ENCODE peak calls at places on chromosomes 3 and 15, in eight cellular contexts. A is stimulated activated naive CD4-positive, alpha-beta T cell; K is dorsolateral prefrontal cortex; W is ovary; P is neural crest cell; R is activated T-cell treated with anti-CD3 and anti-CD28 coated beads, Interleukin-2, amount 50 U/mL, for 4 hours; S is globus pallidus; O is Peyer's patch. Q is an unnamed sample.

GRCh38 chr3:120418866-120419490 is 31.8 kb downstream of the FSTL1 start:
- DNase-seq in A (peak), K (no peak), W (no peak), P (no peak), R (no peak), S (peak), O (peak), Q (peak)

GRCh38 chr15:73727330-73728018 is 25.7 kb downstream of the INSYN1 start:
- DNase-seq in A (no peak), K (no peak), W (no peak), P (no peak), R (no peak), S (no peak), O (no peak), Q (no peak)

GRCh38 chr3:189944285-189945145 is 176.2 kb downstream of the P3H2 start:
- DNase-seq in A (no peak), K (no peak), W (no peak), P (no peak), R (no peak), S (no peak), O (no peak), Q (no peak)

GRCh38 chr3:28326458-28326926 is 22.0 kb upstream of the ZCWPW2 start:
- DNase-seq in A (peak), K (no peak), W (no peak), P (no peak), R (peak), S (no peak), O (no peak), Q (no peak)

GRCh38 chr3:30408105-30408557 is 198.3 kb upstream of the TGFBR2 start:
- DNase-seq in A (no peak), K (no peak), W (no peak), P (no peak), R (no peak), S (no peak), O (no peak), Q (peak)

GRCh38 chr3:106130384-106131084 is 261.7 kb upstream of the CBLB start:
- DNase-seq in A (no peak), K (no peak), W (no peak), P (no peak), R (no peak), S (no peak), O (no peak), Q (no peak)

GRCh38 chr15:76932090-76932966 is 779 bp downstream of the RCN2 start:
- DNase-seq in A (no peak), K (no peak), W (no peak), P (no peak), R (no peak), S (no peak), O (no peak), Q (peak)

GRCh38 chr3:29346828-29347227 is 66.0 kb downstream of the RBMS3 start:
- DNase-seq in A (no peak), K (no peak), W (no peak), P (no peak), R (no peak), S (no peak), O (no peak), Q (no peak)

GRCh38 chr15:78023081-78023665 is 54.3 kb downstream of the TBC1D2B start:
- DNase-seq in A (no peak), K (no peak), W (no peak), P (no peak), R (no peak), S (no peak), O (no peak), Q (no peak)

GRCh38 chr3:32297366-32297765 is 58.9 kb downstream of the CMTM8 start:
- DNase-seq in A (peak), K (no peak), W (no peak), P (no peak), R (peak), S (no peak), O (no peak), Q (no peak)

GRCh38 chr3:155704771-155705559 is 39.9 kb downstream of the PLCH1 start:
- DNase-seq in A (no peak), K (no peak), W (no peak), P (no peak), R (no peak), S (peak), O (no peak), Q (no peak)

GRCh38 chr3:12894629-12895028 is 53.3 kb upstream of the RPL32 start:
- DNase-seq in A (no peak), K (no peak), W (no peak), P (no peak), R (no peak), S (no peak), O (no peak), Q (no peak)

GRCh38 chr3:140394488-140395133 is 283.3 kb upstream of the TRIM42 start:
- DNase-seq in A (no peak), K (no peak), W (no peak), P (no peak), R (no peak), S (no peak), O (no peak), Q (no peak)

GRCh38 chr3:101827211-101828174 is 21.8 kb upstream of the NFKBIZ start:
- DNase-seq in A (peak), K (no peak), W (peak), P (peak), R (peak), S (peak), O (peak), Q (peak)

GRCh38 chr3:182909318-182910040 is 70.9 kb downstream of the DCUN1D1 start:
- DNase-seq in A (peak), K (no peak), W (no peak), P (no peak), R (no peak), S (no peak), O (no peak), Q (peak)

GRCh38 chr15:87219650-87220615 is 1036.6 kb downstream of the NTRK3 start:
- DNase-seq in A (no peak), K (no peak), W (no peak), P (no peak), R (no peak), S (no peak), O (no peak), Q (no peak)

GRCh38 chr3:47261301-47261700 is 21.3 kb downstream of the KIF9 start:
- DNase-seq in A (no peak), K (no peak), W (no peak), P (no peak), R (no peak), S (no peak), O (no peak), Q (no peak)

GRCh38 chr3:12999147-13000140 is 73.8 kb downstream of the IQSEC1 start:
- DNase-seq in A (no peak), K (no peak), W (peak), P (no peak), R (no peak), S (peak), O (peak), Q (peak)

GRCh38 chr3:128814514-128815317 is 64.7 kb upstream of the ACAD9 start:
- DNase-seq in A (no peak), K (no peak), W (no peak), P (no peak), R (no peak), S (no peak), O (no peak), Q (no peak)

GRCh38 chr3:193974147-193974546 is 161.8 kb upstream of the HES1 start:
- DNase-seq in A (no peak), K (no peak), W (no peak), P (no peak), R (no peak), S (no peak), O (no peak), Q (no peak)

GRCh38 chr3:48403533-48404439 is 26.1 kb downstream of the PLXNB1 start:
- DNase-seq in A (no peak), K (peak), W (peak), P (no peak), R (no peak), S (no peak), O (peak), Q (no peak)

GRCh38 chr3:124791142-124791541 is 60.9 kb downstream of the UMPS start:
- DNase-seq in A (no peak), K (no peak), W (no peak), P (no peak), R (no peak), S (no peak), O (no peak), Q (no peak)

GRCh38 chr3:11596387-11596786 is 47.3 kb downstream of the VGLL4 start:
- DNase-seq in A (no peak), K (no peak), W (peak), P (no peak), R (no peak), S (no peak), O (no peak), Q (no peak)

GRCh38 chr3:71430941-71431552 is 152.5 kb downstream of the FOXP1 start:
- DNase-seq in A (no peak), K (no peak), W (no peak), P (no peak), R (no peak), S (no peak), O (no peak), Q (no peak)

GRCh38 chr3:36514171-36514570 is 133.9 kb downstream of the STAC start:
- DNase-seq in A (no peak), K (no peak), W (no peak), P (no peak), R (no peak), S (no peak), O (no peak), Q (no peak)

GRCh38 chr3:46860381-46861292 is 2.6 kb downstream of the MYL3 start:
- DNase-seq in A (no peak), K (no peak), W (peak), P (no peak), R (no peak), S (no peak), O (peak), Q (peak)

GRCh38 chr3:46693897-46694235 is 387 bp upstream of the ALS2CL start:
- DNase-seq in A (no peak), K (no peak), W (no peak), P (no peak), R (peak), S (no peak), O (no peak), Q (no peak)

GRCh38 chr3:37183976-37184375 is 9.6 kb upstream of the LRRFIP2 start:
- DNase-seq in A (no peak), K (no peak), W (no peak), P (no peak), R (no peak), S (peak), O (no peak), Q (no peak)

GRCh38 chr3:132344666-132345280 is 27.6 kb downstream of the ACP3 start:
- DNase-seq in A (no peak), K (no peak), W (no peak), P (no peak), R (no peak), S (no peak), O (no peak), Q (no peak)

GRCh38 chr3:81462921-81463320 is 298.5 kb downstream of the GBE1 start:
- DNase-seq in A (no peak), K (no peak), W (no peak), P (no peak), R (no peak), S (no peak), O (no peak), Q (no peak)

GRCh38 chr3:187243933-187244564 is 46.8 kb downstream of the RTP1 start:
- DNase-seq in A (no peak), K (no peak), W (no peak), P (no peak), R (no peak), S (no peak), O (no peak), Q (no peak)

GRCh38 chr3:33278106-33278672 is 947 bp downstream of the FBXL2 start:
- DNase-seq in A (no peak), K (no peak), W (no peak), P (no peak), R (no peak), S (no peak), O (no peak), Q (peak)

GRCh38 chr3:42128526-42128925 is 37.4 kb downstream of the TRAK1 start:
- DNase-seq in A (no peak), K (no peak), W (no peak), P (no peak), R (no peak), S (no peak), O (no peak), Q (no peak)

GRCh38 chr3:53346514-53346913 is 829 bp downstream of the DCP1A start:
- DNase-seq in A (no peak), K (no peak), W (no peak), P (no peak), R (no peak), S (peak), O (no peak), Q (peak)

GRCh38 chr15:60118564-60119080 is 114.5 kb downstream of the FOXB1 start:
- DNase-seq in A (no peak), K (no peak), W (no peak), P (no peak), R (no peak), S (no peak), O (no peak), Q (no peak)

Q was measured in NAMALWA.